ENCODE peak calls at places on chromosomes 16 and 17, in five cellular contexts. One of them, this sample, is unnamed.

GRCh38 chr17:38542286-38542685 is 63.5 kb downstream of the SRCIN1 start:
- DNase-seq in T-helper 17 cell: no peak
- DNase-seq in GDM1: no peak
- DNase-seq in activated CD4-positive, alpha-beta T cell treated with anti-CD3 and anti-CD28 coated beads, Interleukin-2, amount 50 U/mL, for 1 hour: no peak
- DNase-seq in astrocyte of the spinal cord: no peak
- DNase-seq in this sample: no peak

GRCh38 chr17:850828-851759 is 68.9 kb downstream of the MRM3 start:
- DNase-seq in T-helper 17 cell: no peak
- DNase-seq in GDM1: no peak
- DNase-seq in activated CD4-positive, alpha-beta T cell treated with anti-CD3 and anti-CD28 coated beads, Interleukin-2, amount 50 U/mL, for 1 hour: no peak
- DNase-seq in astrocyte of the spinal cord: peak
- DNase-seq in this sample: no peak

GRCh38 chr16:10578474-10579316 is 1.7 kb downstream of the EMP2 start:
- DNase-seq in T-helper 17 cell: no peak
- DNase-seq in GDM1: no peak
- DNase-seq in activated CD4-positive, alpha-beta T cell treated with anti-CD3 and anti-CD28 coated beads, Interleukin-2, amount 50 U/mL, for 1 hour: no peak
- DNase-seq in astrocyte of the spinal cord: no peak
- DNase-seq in this sample: no peak

GRCh38 chr16:11955713-11956123 is 9.3 kb upstream of the TNFRSF17 start:
- DNase-seq in T-helper 17 cell: no peak
- DNase-seq in GDM1: no peak
- DNase-seq in activated CD4-positive, alpha-beta T cell treated with anti-CD3 and anti-CD28 coated beads, Interleukin-2, amount 50 U/mL, for 1 hour: no peak
- DNase-seq in astrocyte of the spinal cord: peak
- DNase-seq in this sample: peak

GRCh38 chr16:58421529-58421928 is 29.3 kb downstream of the GINS3 start:
- DNase-seq in T-helper 17 cell: no peak
- DNase-seq in GDM1: no peak
- DNase-seq in activated CD4-positive, alpha-beta T cell treated with anti-CD3 and anti-CD28 coated beads, Interleukin-2, amount 50 U/mL, for 1 hour: no peak
- DNase-seq in astrocyte of the spinal cord: peak
- DNase-seq in this sample: no peak

GRCh38 chr17:77140878-77141767 is at the start of gene SEC14L1:
- DNase-seq in T-helper 17 cell: no peak
- DNase-seq in GDM1: no peak
- DNase-seq in activated CD4-positive, alpha-beta T cell treated with anti-CD3 and anti-CD28 coated beads, Interleukin-2, amount 50 U/mL, for 1 hour: peak
- DNase-seq in astrocyte of the spinal cord: no peak
- DNase-seq in this sample: peak

GRCh38 chr16:67833035-67833417 is 9.1 kb upstream of the THAP11 start:
- DNase-seq in T-helper 17 cell: no peak
- DNase-seq in GDM1: no peak
- DNase-seq in activated CD4-positive, alpha-beta T cell treated with anti-CD3 and anti-CD28 coated beads, Interleukin-2, amount 50 U/mL, for 1 hour: no peak
- DNase-seq in astrocyte of the spinal cord: peak
- DNase-seq in this sample: peak

GRCh38 chr17:40373324-40373723 is 8.8 kb upstream of the GJD3 start:
- DNase-seq in T-helper 17 cell: no peak
- DNase-seq in GDM1: no peak
- DNase-seq in activated CD4-positive, alpha-beta T cell treated with anti-CD3 and anti-CD28 coated beads, Interleukin-2, amount 50 U/mL, for 1 hour: no peak
- DNase-seq in astrocyte of the spinal cord: peak
- DNase-seq in this sample: peak

GRCh38 chr17:45312477-45313418 is 4.1 kb downstream of the MAP3K14 start:
- DNase-seq in T-helper 17 cell: no peak
- DNase-seq in GDM1: no peak
- DNase-seq in activated CD4-positive, alpha-beta T cell treated with anti-CD3 and anti-CD28 coated beads, Interleukin-2, amount 50 U/mL, for 1 hour: no peak
- DNase-seq in astrocyte of the spinal cord: no peak
- DNase-seq in this sample: no peak

GRCh38 chr16:68117884-68118283 is 32.7 kb downstream of the NFATC3 start:
- DNase-seq in T-helper 17 cell: no peak
- DNase-seq in GDM1: no peak
- DNase-seq in activated CD4-positive, alpha-beta T cell treated with anti-CD3 and anti-CD28 coated beads, Interleukin-2, amount 50 U/mL, for 1 hour: no peak
- DNase-seq in astrocyte of the spinal cord: no peak
- DNase-seq in this sample: no peak

GRCh38 chr16:69087161-69087581 is 18.3 kb upstream of the HAS3 start:
- DNase-seq in T-helper 17 cell: no peak
- DNase-seq in GDM1: peak
- DNase-seq in activated CD4-positive, alpha-beta T cell treated with anti-CD3 and anti-CD28 coated beads, Interleukin-2, amount 50 U/mL, for 1 hour: no peak
- DNase-seq in astrocyte of the spinal cord: no peak
- DNase-seq in this sample: no peak

GRCh38 chr16:63458842-63459241 is 1422.6 kb upstream of the CDH8 start:
- DNase-seq in T-helper 17 cell: no peak
- DNase-seq in GDM1: no peak
- DNase-seq in activated CD4-positive, alpha-beta T cell treated with anti-CD3 and anti-CD28 coated beads, Interleukin-2, amount 50 U/mL, for 1 hour: no peak
- DNase-seq in astrocyte of the spinal cord: no peak
- DNase-seq in this sample: no peak

GRCh38 chr17:13593757-13594156 is 8.0 kb downstream of the HS3ST3A1 start:
- DNase-seq in T-helper 17 cell: no peak
- DNase-seq in GDM1: no peak
- DNase-seq in activated CD4-positive, alpha-beta T cell treated with anti-CD3 and anti-CD28 coated beads, Interleukin-2, amount 50 U/mL, for 1 hour: no peak
- DNase-seq in astrocyte of the spinal cord: peak
- DNase-seq in this sample: no peak

GRCh38 chr16:67528870-67529638 is 425 bp downstream of the RIPOR1 start:
- DNase-seq in T-helper 17 cell: no peak
- DNase-seq in GDM1: no peak
- DNase-seq in activated CD4-positive, alpha-beta T cell treated with anti-CD3 and anti-CD28 coated beads, Interleukin-2, amount 50 U/mL, for 1 hour: peak
- DNase-seq in astrocyte of the spinal cord: no peak
- DNase-seq in this sample: peak

GRCh38 chr16:1189455-1189854 is 35.6 kb downstream of the TPSG1 start:
- DNase-seq in T-helper 17 cell: no peak
- DNase-seq in GDM1: no peak
- DNase-seq in activated CD4-positive, alpha-beta T cell treated with anti-CD3 and anti-CD28 coated beads, Interleukin-2, amount 50 U/mL, for 1 hour: no peak
- DNase-seq in astrocyte of the spinal cord: no peak
- DNase-seq in this sample: no peak

GRCh38 chr17:28341516-28341915 is 6.0 kb downstream of the TNFAIP1 start:
- DNase-seq in T-helper 17 cell: no peak
- DNase-seq in GDM1: no peak
- DNase-seq in activated CD4-positive, alpha-beta T cell treated with anti-CD3 and anti-CD28 coated beads, Interleukin-2, amount 50 U/mL, for 1 hour: no peak
- DNase-seq in astrocyte of the spinal cord: no peak
- DNase-seq in this sample: no peak

GRCh38 chr17:73126716-73127473 is 34.4 kb upstream of the SLC39A11 start:
- DNase-seq in T-helper 17 cell: no peak
- DNase-seq in GDM1: no peak
- DNase-seq in activated CD4-positive, alpha-beta T cell treated with anti-CD3 and anti-CD28 coated beads, Interleukin-2, amount 50 U/mL, for 1 hour: no peak
- DNase-seq in astrocyte of the spinal cord: no peak
- DNase-seq in this sample: no peak

GRCh38 chr16:14013571-14014283 is 57.4 kb upstream of the MRTFB start:
- DNase-seq in T-helper 17 cell: no peak
- DNase-seq in GDM1: no peak
- DNase-seq in activated CD4-positive, alpha-beta T cell treated with anti-CD3 and anti-CD28 coated beads, Interleukin-2, amount 50 U/mL, for 1 hour: no peak
- DNase-seq in astrocyte of the spinal cord: peak
- DNase-seq in this sample: no peak

GRCh38 chr17:63774982-63775290 is 966 bp downstream of the DDX42 start:
- DNase-seq in T-helper 17 cell: no peak
- DNase-seq in GDM1: no peak
- DNase-seq in activated CD4-positive, alpha-beta T cell treated with anti-CD3 and anti-CD28 coated beads, Interleukin-2, amount 50 U/mL, for 1 hour: no peak
- DNase-seq in astrocyte of the spinal cord: no peak
- DNase-seq in this sample: peak

GRCh38 chr17:81393684-81394376 is 1.4 kb upstream of the BAHCC1 start:
- DNase-seq in T-helper 17 cell: no peak
- DNase-seq in GDM1: peak
- DNase-seq in activated CD4-positive, alpha-beta T cell treated with anti-CD3 and anti-CD28 coated beads, Interleukin-2, amount 50 U/mL, for 1 hour: peak
- DNase-seq in astrocyte of the spinal cord: peak
- DNase-seq in this sample: peak

GRCh38 chr16:11212819-11213196 is 43.2 kb downstream of the SOCS1 start:
- DNase-seq in T-helper 17 cell: no peak
- DNase-seq in GDM1: no peak
- DNase-seq in activated CD4-positive, alpha-beta T cell treated with anti-CD3 and anti-CD28 coated beads, Interleukin-2, amount 50 U/mL, for 1 hour: no peak
- DNase-seq in astrocyte of the spinal cord: no peak
- DNase-seq in this sample: no peak

GRCh38 chr17:41782142-41782541 is 4.4 kb downstream of the JUP start:
- DNase-seq in T-helper 17 cell: no peak
- DNase-seq in GDM1: no peak
- DNase-seq in activated CD4-positive, alpha-beta T cell treated with anti-CD3 and anti-CD28 coated beads, Interleukin-2, amount 50 U/mL, for 1 hour: no peak
- DNase-seq in astrocyte of the spinal cord: no peak
- DNase-seq in this sample: no peak

GRCh38 chr17:83126275-83126930 is 47.0 kb downstream of the METRNL start:
- DNase-seq in T-helper 17 cell: no peak
- DNase-seq in GDM1: no peak
- DNase-seq in activated CD4-positive, alpha-beta T cell treated with anti-CD3 and anti-CD28 coated beads, Interleukin-2, amount 50 U/mL, for 1 hour: no peak
- DNase-seq in astrocyte of the spinal cord: no peak
- DNase-seq in this sample: no peak

GRCh38 chr17:15978606-15979005 is 20.9 kb downstream of the ZSWIM7 start:
- DNase-seq in T-helper 17 cell: no peak
- DNase-seq in GDM1: no peak
- DNase-seq in activated CD4-positive, alpha-beta T cell treated with anti-CD3 and anti-CD28 coated beads, Interleukin-2, amount 50 U/mL, for 1 hour: no peak
- DNase-seq in astrocyte of the spinal cord: no peak
- DNase-seq in this sample: no peak

GRCh38 chr16:77971306-77972131 is 50.8 kb upstream of the CLEC3A start:
- DNase-seq in T-helper 17 cell: peak
- DNase-seq in GDM1: no peak
- DNase-seq in activated CD4-positive, alpha-beta T cell treated with anti-CD3 and anti-CD28 coated beads, Interleukin-2, amount 50 U/mL, for 1 hour: peak
- DNase-seq in astrocyte of the spinal cord: peak
- DNase-seq in this sample: peak

GRCh38 chr17:39096435-39097158 is 54.8 kb downstream of the PLXDC1 start:
- DNase-seq in T-helper 17 cell: no peak
- DNase-seq in GDM1: no peak
- DNase-seq in activated CD4-positive, alpha-beta T cell treated with anti-CD3 and anti-CD28 coated beads, Interleukin-2, amount 50 U/mL, for 1 hour: peak
- DNase-seq in astrocyte of the spinal cord: no peak
- DNase-seq in this sample: no peak

GRCh38 chr16:86231321-86231995 is 278.9 kb upstream of the FOXF1 start:
- DNase-seq in T-helper 17 cell: no peak
- DNase-seq in GDM1: no peak
- DNase-seq in activated CD4-positive, alpha-beta T cell treated with anti-CD3 and anti-CD28 coated beads, Interleukin-2, amount 50 U/mL, for 1 hour: no peak
- DNase-seq in astrocyte of the spinal cord: no peak
- DNase-seq in this sample: no peak

GRCh38 chr17:68248199-68248825 is 469 bp downstream of the AMZ2 start:
- DNase-seq in T-helper 17 cell: no peak
- DNase-seq in GDM1: no peak
- DNase-seq in activated CD4-positive, alpha-beta T cell treated with anti-CD3 and anti-CD28 coated beads, Interleukin-2, amount 50 U/mL, for 1 hour: no peak
- DNase-seq in astrocyte of the spinal cord: peak
- DNase-seq in this sample: peak

GRCh38 chr17:19897901-19898300 is 30.2 kb upstream of the ULK2 start:
- DNase-seq in T-helper 17 cell: no peak
- DNase-seq in GDM1: no peak
- DNase-seq in activated CD4-positive, alpha-beta T cell treated with anti-CD3 and anti-CD28 coated beads, Interleukin-2, amount 50 U/mL, for 1 hour: no peak
- DNase-seq in astrocyte of the spinal cord: peak
- DNase-seq in this sample: peak

GRCh38 chr17:60422162-60422665 is at the start of gene CHCT1:
- DNase-seq in T-helper 17 cell: no peak
- DNase-seq in GDM1: no peak
- DNase-seq in activated CD4-positive, alpha-beta T cell treated with anti-CD3 and anti-CD28 coated beads, Interleukin-2, amount 50 U/mL, for 1 hour: no peak
- DNase-seq in astrocyte of the spinal cord: no peak
- DNase-seq in this sample: no peak

GRCh38 chr17:83073389-83074063 is 5.9 kb upstream of the METRNL start:
- DNase-seq in T-helper 17 cell: no peak
- DNase-seq in GDM1: no peak
- DNase-seq in activated CD4-positive, alpha-beta T cell treated with anti-CD3 and anti-CD28 coated beads, Interleukin-2, amount 50 U/mL, for 1 hour: no peak
- DNase-seq in astrocyte of the spinal cord: no peak
- DNase-seq in this sample: no peak

GRCh38 chr16:5354645-5355044 is 257.1 kb upstream of the EEF2KMT start:
- DNase-seq in T-helper 17 cell: no peak
- DNase-seq in GDM1: no peak
- DNase-seq in activated CD4-positive, alpha-beta T cell treated with anti-CD3 and anti-CD28 coated beads, Interleukin-2, amount 50 U/mL, for 1 hour: no peak
- DNase-seq in astrocyte of the spinal cord: no peak
- DNase-seq in this sample: no peak

GRCh38 chr17:80786470-80786869 is 205.2 kb upstream of the CHMP6 start:
- DNase-seq in T-helper 17 cell: no peak
- DNase-seq in GDM1: no peak
- DNase-seq in activated CD4-positive, alpha-beta T cell treated with anti-CD3 and anti-CD28 coated beads, Interleukin-2, amount 50 U/mL, for 1 hour: no peak
- DNase-seq in astrocyte of the spinal cord: no peak
- DNase-seq in this sample: no peak

GRCh38 chr17:1461193-1461944 is 5.3 kb upstream of the CRK start:
- DNase-seq in T-helper 17 cell: no peak
- DNase-seq in GDM1: no peak
- DNase-seq in activated CD4-positive, alpha-beta T cell treated with anti-CD3 and anti-CD28 coated beads, Interleukin-2, amount 50 U/mL, for 1 hour: no peak
- DNase-seq in astrocyte of the spinal cord: no peak
- DNase-seq in this sample: no peak

GRCh38 chr16:11060856-11061255 is 116.5 kb downstream of the CLEC16A start:
- DNase-seq in T-helper 17 cell: no peak
- DNase-seq in GDM1: no peak
- DNase-seq in activated CD4-positive, alpha-beta T cell treated with anti-CD3 and anti-CD28 coated beads, Interleukin-2, amount 50 U/mL, for 1 hour: no peak
- DNase-seq in astrocyte of the spinal cord: no peak
- DNase-seq in this sample: no peak

GRCh38 chr16:57409870-57410585 is 5.5 kb downstream of the CCL17 start:
- DNase-seq in T-helper 17 cell: no peak
- DNase-seq in GDM1: no peak
- DNase-seq in activated CD4-positive, alpha-beta T cell treated with anti-CD3 and anti-CD28 coated beads, Interleukin-2, amount 50 U/mL, for 1 hour: no peak
- DNase-seq in astrocyte of the spinal cord: no peak
- DNase-seq in this sample: no peak

GRCh38 chr17:82013772-82014321 is 8.8 kb downstream of the CENPX start:
- DNase-seq in T-helper 17 cell: no peak
- DNase-seq in GDM1: no peak
- DNase-seq in activated CD4-positive, alpha-beta T cell treated with anti-CD3 and anti-CD28 coated beads, Interleukin-2, amount 50 U/mL, for 1 hour: no peak
- DNase-seq in astrocyte of the spinal cord: no peak
- DNase-seq in this sample: no peak

This sample was measured in RKO.